ENCODE peak calls at places on chromosome 13, in six cellular contexts. H is upper lobe of left lung, I is H1, J is SK-N-SH, A is suprapubic skin, K is stomach. L is an unnamed sample.

GRCh38 chr13:98174995-98175394 is 2.1 kb downstream of the RNF113B start:
- DNase-seq in H (no peak), I (no peak), J (no peak), A (no peak), K (no peak), L (no peak)

GRCh38 chr13:30792257-30793000 is 57.1 kb downstream of the ALOX5AP start:
- DNase-seq in H (peak; percentile 84), I (no peak), J (peak; percentile 75), A (peak; percentile 89), K (peak; percentile 71), L (no peak)

GRCh38 chr13:46172531-46172991 is 9.4 kb downstream of the LCP1 start:
- DNase-seq in H (no peak), I (no peak), J (no peak), A (no peak), K (no peak), L (no peak)

GRCh38 chr13:20796791-20797513 is 23.2 kb upstream of the EEF1AKMT1 start:
- DNase-seq in H (no peak), I (no peak), J (no peak), A (no peak), K (no peak), L (no peak)

GRCh38 chr13:39970177-39970846 is 314.9 kb downstream of the COG6 start:
- DNase-seq in H (no peak), I (no peak), J (no peak), A (no peak), K (no peak), L (no peak)

GRCh38 chr13:56187331-56187730 is 953.4 kb upstream of the PRR20A start:
- DNase-seq in H (peak; percentile 65), I (no peak), J (no peak), A (peak; percentile 38), K (no peak), L (no peak)

GRCh38 chr13:84894749-84895148 is 904.5 kb downstream of the SLITRK6 start:
- DNase-seq in H (peak; percentile 75), I (peak; percentile 52), J (no peak), A (no peak), K (no peak), L (no peak)

GRCh38 chr13:38766799-38767198 is 79.9 kb downstream of the FREM2 start:
- DNase-seq in H (no peak), I (no peak), J (no peak), A (no peak), K (no peak), L (no peak)

GRCh38 chr13:20156711-20157110 is 4.1 kb downstream of the GJA3 start:
- DNase-seq in H (no peak), I (no peak), J (no peak), A (no peak), K (no peak), L (no peak)

GRCh38 chr13:81012031-81012430 is 671.1 kb upstream of the SPRY2 start:
- DNase-seq in H (no peak), I (no peak), J (no peak), A (no peak), K (no peak), L (no peak)

GRCh38 chr13:97335488-97336134 is 98.4 kb upstream of the RAP2A start:
- DNase-seq in H (no peak), I (no peak), J (no peak), A (no peak), K (no peak), L (no peak)

GRCh38 chr13:23488442-23488841 is 54.9 kb upstream of the SACS start:
- DNase-seq in H (no peak), I (no peak), J (peak; percentile 57), A (no peak), K (no peak), L (no peak)

GRCh38 chr13:97101912-97102311 is 107.6 kb upstream of the OXGR1 start:
- DNase-seq in H (no peak), I (no peak), J (no peak), A (no peak), K (no peak), L (no peak)

GRCh38 chr13:113545455-113545930 is 39.1 kb upstream of the TFDP1 start:
- DNase-seq in H (no peak), I (no peak), J (peak; percentile 59), A (no peak), K (no peak), L (no peak)

GRCh38 chr13:114100446-114101320 is 31.7 kb downstream of the RASA3 start:
- DNase-seq in H (peak; percentile 71), I (no peak), J (peak; percentile 39), A (peak; percentile 56), K (no peak), L (no peak)

GRCh38 chr13:89375839-89376238 is 1704.7 kb downstream of the SLITRK5 start:
- DNase-seq in H (no peak), I (no peak), J (no peak), A (no peak), K (no peak), L (no peak)

GRCh38 chr13:110396476-110396875 is 89.4 kb downstream of the COL4A2 start:
- DNase-seq in H (no peak), I (no peak), J (no peak), A (no peak), K (no peak), L (no peak)

GRCh38 chr13:38826182-38826813 is 139.4 kb downstream of the FREM2 start:
- DNase-seq in H (no peak), I (no peak), J (no peak), A (no peak), K (no peak), L (no peak)

GRCh38 chr13:82713681-82714405 is 1168.4 kb downstream of the SLITRK1 start:
- DNase-seq in H (no peak), I (no peak), J (no peak), A (no peak), K (no peak), L (no peak)

GRCh38 chr13:71871180-71871754 is 4.3 kb upstream of the DACH1 start:
- DNase-seq in H (no peak), I (no peak), J (no peak), A (no peak), K (no peak), L (no peak)

DNA sequence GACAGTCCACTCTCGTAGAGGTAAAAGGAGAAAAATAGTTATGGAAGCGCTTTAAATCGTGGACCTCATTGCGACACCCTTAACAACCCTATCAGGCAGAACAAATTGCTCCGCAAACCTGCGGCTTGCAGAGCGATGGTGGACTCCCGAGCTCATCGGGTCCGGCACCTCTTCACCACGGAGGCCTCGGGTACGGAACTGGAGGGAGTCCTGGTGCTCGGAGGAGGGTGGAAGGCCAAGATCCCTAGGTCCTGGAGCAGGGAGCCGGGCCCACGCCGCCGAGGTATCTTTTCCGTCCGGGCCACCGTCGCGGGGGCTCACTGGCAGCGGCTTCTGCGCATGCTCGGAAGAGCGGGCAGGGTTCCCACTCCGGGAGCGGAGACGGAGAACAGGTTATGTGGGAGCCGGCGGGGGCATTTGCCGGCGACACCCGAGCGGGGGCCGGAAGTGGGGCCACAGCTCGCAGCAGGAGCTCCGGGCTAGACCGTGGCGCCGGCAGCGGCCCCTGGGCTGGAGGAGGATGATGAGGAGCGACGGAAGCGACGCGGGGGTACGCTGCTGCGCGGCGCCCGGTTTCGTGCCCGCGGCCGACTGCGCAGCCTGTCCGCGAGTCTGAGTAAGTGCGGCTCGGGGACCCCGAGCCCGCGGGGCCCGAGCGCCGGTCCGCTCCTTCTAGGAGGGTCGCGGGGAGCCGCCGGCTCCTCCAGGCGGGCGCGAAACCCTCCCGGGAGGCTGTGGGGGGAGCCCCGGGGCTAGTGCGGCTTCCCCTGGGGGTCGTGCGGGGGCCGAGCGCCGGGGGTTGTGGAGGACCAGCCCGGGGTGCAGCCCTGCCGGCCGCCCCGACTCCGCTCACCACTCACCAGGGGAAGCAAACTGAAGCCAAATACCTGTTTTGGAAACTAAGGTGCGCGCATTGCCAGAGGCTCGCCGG is at the start of gene ABHD13:
- DNase-seq in H (peak; percentile 97), I (peak; percentile 94), J (peak; percentile 97), A (peak; percentile 92), K (peak; percentile 91), L (peak; percentile 95)
- TF ChIP-seq EP300 in H (no peak), I (peak; percentile 46), J (no peak), A (no peak), K (no peak), L (no peak)

GRCh38 chr13:106919638-106920037 is 351.7 kb upstream of the ARGLU1 start:
- DNase-seq in H (peak; percentile 16), I (no peak), J (no peak), A (no peak), K (no peak), L (no peak)
- TF ChIP-seq POLR2AphosphoS5 in H (no peak), I (no peak), J (no peak), A (no peak), K (no peak), L (peak; percentile 20)

GRCh38 chr13:40993987-40994386 is 25.1 kb downstream of the ELF1 start:
- DNase-seq in H (no peak), I (no peak), J (no peak), A (no peak), K (peak; percentile 45), L (no peak)
- TF ChIP-seq EP300 in H (peak; percentile 68), I (no peak), J (no peak), A (no peak), K (no peak), L (no peak)

DNA sequence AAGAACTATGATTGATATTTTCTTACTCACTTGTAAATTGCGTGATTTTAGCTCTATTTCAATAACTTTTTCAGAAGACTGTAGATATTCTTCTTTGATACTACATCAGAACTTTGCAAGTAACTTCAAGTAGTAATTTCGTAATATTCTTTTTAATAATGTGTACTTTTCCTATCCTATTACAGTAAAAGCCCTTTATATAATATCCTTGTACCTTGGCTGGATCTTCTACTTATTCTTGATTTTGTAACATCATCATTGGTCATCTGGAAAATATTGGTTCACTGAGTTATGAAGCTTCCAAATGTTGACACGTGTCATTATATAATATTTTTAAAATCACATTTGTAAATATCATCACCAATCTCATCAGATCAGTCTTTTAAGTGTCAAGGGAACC is 32.4 kb downstream of the POLR1D start:
- DNase-seq in H (no peak), I (no peak), J (no peak), A (no peak), K (no peak), L (no peak)
- TF ChIP-seq POLR2AphosphoS5 in H (no peak), I (no peak), J (no peak), A (no peak), K (no peak), L (no peak)

DNA sequence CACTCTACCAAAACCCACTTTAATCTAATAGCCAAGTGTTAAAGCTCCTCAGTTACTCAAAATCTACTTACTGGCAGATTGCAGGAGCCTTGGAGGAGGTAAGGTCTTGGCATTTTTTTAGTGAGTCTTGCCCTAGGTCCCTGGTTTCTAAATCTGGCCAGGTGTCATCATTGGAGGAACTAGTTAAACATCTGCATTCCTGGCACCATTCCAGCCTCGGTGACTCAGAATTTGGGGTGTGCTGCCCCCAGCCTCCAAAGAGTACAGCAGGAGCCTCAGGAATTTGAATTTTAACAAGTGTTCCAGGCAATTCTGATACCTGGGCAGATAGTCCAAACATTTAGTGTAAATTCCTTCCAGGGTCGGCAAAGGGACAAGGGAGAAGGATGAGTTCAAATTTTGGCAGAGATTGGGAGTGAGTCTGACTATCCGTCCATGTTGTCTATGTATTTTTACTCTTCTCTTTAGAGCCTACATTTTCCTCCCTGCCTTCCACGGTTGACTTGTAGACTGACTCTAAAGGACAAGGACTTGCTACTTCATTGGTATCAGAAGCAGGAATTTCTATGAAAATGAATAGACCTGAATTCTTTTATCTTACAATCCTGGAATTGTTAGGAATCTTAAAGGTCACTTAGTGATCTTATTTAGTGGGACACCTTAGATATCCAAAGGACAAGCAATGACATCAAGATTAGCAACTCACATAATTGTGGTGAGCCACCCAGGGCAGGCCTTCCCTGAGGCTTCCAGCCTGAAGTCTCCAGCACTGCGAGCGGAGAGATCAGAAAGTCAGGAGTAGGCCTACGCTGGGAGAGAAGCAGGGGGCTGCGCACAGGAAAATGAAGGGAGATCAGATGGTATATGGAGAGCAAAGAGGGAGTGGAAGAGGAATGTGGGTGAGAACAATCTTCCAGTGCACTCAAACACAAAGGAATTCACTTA is 37.6 kb downstream of the KLF5 start:
- DNase-seq in H (no peak), I (no peak), J (no peak), A (no peak), K (no peak), L (no peak)
- TF ChIP-seq EP300 in H (no peak), I (no peak), J (no peak), A (no peak), K (no peak), L (no peak)

L was measured in esophagus muscularis mucosa.